ENCODE peak calls at places on chromosome 19, in nine cellular contexts. One of them, this sample, is unnamed.

GRCh38 chr19:30752201-30752600 is 380.0 kb downstream of the ZNF536 start:
- DNase-seq in heart right ventricle: no peak
- DNase-seq in dorsolateral prefrontal cortex: no peak
- DNase-seq in epithelial cell of esophagus: no peak
- DNase-seq in A549: no peak
- DNase-seq in neural crest cell: no peak
- DNase-seq in stomach: no peak
- DNase-seq in esophagus squamous epithelium: no peak
- DNase-seq in AG09309: no peak
- DNase-seq in this sample: no peak

GRCh38 chr19:38034153-38034835 is 127.3 kb downstream of the SIPA1L3 start:
- DNase-seq in heart right ventricle: no peak
- DNase-seq in dorsolateral prefrontal cortex: no peak
- DNase-seq in epithelial cell of esophagus: no peak
- DNase-seq in A549: no peak
- DNase-seq in neural crest cell: no peak
- DNase-seq in stomach: no peak
- DNase-seq in esophagus squamous epithelium: no peak
- DNase-seq in AG09309: no peak
- DNase-seq in this sample: no peak

GRCh38 chr19:29634731-29635130 is 28.6 kb downstream of the POP4 start:
- DNase-seq in heart right ventricle: no peak
- DNase-seq in dorsolateral prefrontal cortex: no peak
- DNase-seq in epithelial cell of esophagus: no peak
- DNase-seq in A549: no peak
- DNase-seq in neural crest cell: no peak
- DNase-seq in stomach: no peak
- DNase-seq in esophagus squamous epithelium: no peak
- DNase-seq in AG09309: no peak
- DNase-seq in this sample: no peak

GRCh38 chr19:37537391-37537947 is 30.7 kb downstream of the ZNF793 start:
- DNase-seq in heart right ventricle: no peak
- DNase-seq in dorsolateral prefrontal cortex: no peak
- DNase-seq in epithelial cell of esophagus: no peak
- DNase-seq in A549: no peak
- DNase-seq in neural crest cell: no peak
- DNase-seq in stomach: no peak
- DNase-seq in esophagus squamous epithelium: no peak
- DNase-seq in AG09309: no peak
- DNase-seq in this sample: no peak

GRCh38 chr19:18232540-18233223 is 6.4 kb upstream of the PDE4C start:
- DNase-seq in heart right ventricle: no peak
- DNase-seq in dorsolateral prefrontal cortex: peak
- DNase-seq in epithelial cell of esophagus: peak
- DNase-seq in A549: peak
- DNase-seq in neural crest cell: no peak
- DNase-seq in stomach: no peak
- DNase-seq in esophagus squamous epithelium: no peak
- DNase-seq in AG09309: no peak
- DNase-seq in this sample: no peak

GRCh38 chr19:11405846-11406643 is 13.1 kb downstream of the RGL3 start:
- DNase-seq in heart right ventricle: no peak
- DNase-seq in dorsolateral prefrontal cortex: no peak
- DNase-seq in epithelial cell of esophagus: no peak
- DNase-seq in A549: no peak
- DNase-seq in neural crest cell: no peak
- DNase-seq in stomach: no peak
- DNase-seq in esophagus squamous epithelium: no peak
- DNase-seq in AG09309: no peak
- DNase-seq in this sample: no peak

GRCh38 chr19:48746738-48747575 is at the start of gene IZUMO1:
- DNase-seq in heart right ventricle: peak
- DNase-seq in dorsolateral prefrontal cortex: peak
- DNase-seq in epithelial cell of esophagus: peak
- DNase-seq in A549: peak
- DNase-seq in neural crest cell: peak
- DNase-seq in stomach: peak
- DNase-seq in esophagus squamous epithelium: no peak
- DNase-seq in AG09309: no peak
- DNase-seq in this sample: peak

GRCh38 chr19:27901078-27901477 is 1311.9 kb downstream of the UQCRFS1 start:
- DNase-seq in heart right ventricle: no peak
- DNase-seq in dorsolateral prefrontal cortex: no peak
- DNase-seq in epithelial cell of esophagus: no peak
- DNase-seq in A549: no peak
- DNase-seq in neural crest cell: no peak
- DNase-seq in stomach: no peak
- DNase-seq in esophagus squamous epithelium: no peak
- DNase-seq in AG09309: no peak
- DNase-seq in this sample: no peak

GRCh38 chr19:58386166-58386575 is 898 bp upstream of the RPS5 start:
- DNase-seq in heart right ventricle: no peak
- DNase-seq in dorsolateral prefrontal cortex: no peak
- DNase-seq in epithelial cell of esophagus: no peak
- DNase-seq in A549: no peak
- DNase-seq in neural crest cell: no peak
- DNase-seq in stomach: no peak
- DNase-seq in esophagus squamous epithelium: no peak
- DNase-seq in AG09309: no peak
- DNase-seq in this sample: no peak

GRCh38 chr19:35247526-35248309 is 1.1 kb upstream of the LSR start:
- DNase-seq in heart right ventricle: peak
- DNase-seq in dorsolateral prefrontal cortex: no peak
- DNase-seq in epithelial cell of esophagus: peak
- DNase-seq in A549: peak
- DNase-seq in neural crest cell: no peak
- DNase-seq in stomach: peak
- DNase-seq in esophagus squamous epithelium: no peak
- DNase-seq in AG09309: no peak
- DNase-seq in this sample: peak

GRCh38 chr19:35295792-35296462 is 4.0 kb downstream of the MAG start:
- DNase-seq in heart right ventricle: no peak
- DNase-seq in dorsolateral prefrontal cortex: no peak
- DNase-seq in epithelial cell of esophagus: no peak
- DNase-seq in A549: no peak
- DNase-seq in neural crest cell: no peak
- DNase-seq in stomach: no peak
- DNase-seq in esophagus squamous epithelium: no peak
- DNase-seq in AG09309: no peak
- DNase-seq in this sample: no peak

GRCh38 chr19:38629568-38629967 is 10.6 kb downstream of the EIF3K start:
- DNase-seq in heart right ventricle: no peak
- DNase-seq in dorsolateral prefrontal cortex: no peak
- DNase-seq in epithelial cell of esophagus: no peak
- DNase-seq in A549: no peak
- DNase-seq in neural crest cell: no peak
- DNase-seq in stomach: no peak
- DNase-seq in esophagus squamous epithelium: no peak
- DNase-seq in AG09309: no peak
- DNase-seq in this sample: no peak

GRCh38 chr19:41740415-41741243 is 14.7 kb upstream of the CEACAM6 start:
- DNase-seq in heart right ventricle: no peak
- DNase-seq in dorsolateral prefrontal cortex: no peak
- DNase-seq in epithelial cell of esophagus: peak
- DNase-seq in A549: no peak
- DNase-seq in neural crest cell: no peak
- DNase-seq in stomach: no peak
- DNase-seq in esophagus squamous epithelium: no peak
- DNase-seq in AG09309: no peak
- DNase-seq in this sample: no peak

GRCh38 chr19:34731019-34731829 is 2.8 kb upstream of the ZNF181 start:
- DNase-seq in heart right ventricle: no peak
- DNase-seq in dorsolateral prefrontal cortex: no peak
- DNase-seq in epithelial cell of esophagus: no peak
- DNase-seq in A549: no peak
- DNase-seq in neural crest cell: no peak
- DNase-seq in stomach: no peak
- DNase-seq in esophagus squamous epithelium: no peak
- DNase-seq in AG09309: no peak
- DNase-seq in this sample: no peak

GRCh38 chr19:5292453-5292842 is 48.2 kb downstream of the PTPRS start:
- DNase-seq in heart right ventricle: no peak
- DNase-seq in dorsolateral prefrontal cortex: no peak
- DNase-seq in epithelial cell of esophagus: no peak
- DNase-seq in A549: no peak
- DNase-seq in neural crest cell: no peak
- DNase-seq in stomach: peak
- DNase-seq in esophagus squamous epithelium: no peak
- DNase-seq in AG09309: no peak
- DNase-seq in this sample: no peak

GRCh38 chr19:7177926-7178325 is 108.4 kb downstream of the ZNF557 start:
- DNase-seq in heart right ventricle: no peak
- DNase-seq in dorsolateral prefrontal cortex: no peak
- DNase-seq in epithelial cell of esophagus: no peak
- DNase-seq in A549: no peak
- DNase-seq in neural crest cell: no peak
- DNase-seq in stomach: no peak
- DNase-seq in esophagus squamous epithelium: no peak
- DNase-seq in AG09309: no peak
- DNase-seq in this sample: no peak

GRCh38 chr19:40603071-40603718 is 2.0 kb downstream of the LTBP4 start:
- DNase-seq in heart right ventricle: no peak
- DNase-seq in dorsolateral prefrontal cortex: no peak
- DNase-seq in epithelial cell of esophagus: peak
- DNase-seq in A549: peak
- DNase-seq in neural crest cell: no peak
- DNase-seq in stomach: no peak
- DNase-seq in esophagus squamous epithelium: no peak
- DNase-seq in AG09309: no peak
- DNase-seq in this sample: no peak

GRCh38 chr19:13861714-13862531 is 15.0 kb upstream of the NANOS3 start:
- DNase-seq in heart right ventricle: peak
- DNase-seq in dorsolateral prefrontal cortex: peak
- DNase-seq in epithelial cell of esophagus: peak
- DNase-seq in A549: peak
- DNase-seq in neural crest cell: peak
- DNase-seq in stomach: peak
- DNase-seq in esophagus squamous epithelium: no peak
- DNase-seq in AG09309: no peak
- DNase-seq in this sample: peak

GRCh38 chr19:48596679-48597465 is 9.7 kb upstream of the SPACA4 start:
- DNase-seq in heart right ventricle: no peak
- DNase-seq in dorsolateral prefrontal cortex: no peak
- DNase-seq in epithelial cell of esophagus: no peak
- DNase-seq in A549: no peak
- DNase-seq in neural crest cell: no peak
- DNase-seq in stomach: no peak
- DNase-seq in esophagus squamous epithelium: no peak
- DNase-seq in AG09309: no peak
- DNase-seq in this sample: no peak

GRCh38 chr19:15195381-15195964 is 5.3 kb downstream of the NOTCH3 start:
- DNase-seq in heart right ventricle: peak
- DNase-seq in dorsolateral prefrontal cortex: no peak
- DNase-seq in epithelial cell of esophagus: peak
- DNase-seq in A549: no peak
- DNase-seq in neural crest cell: peak
- DNase-seq in stomach: peak
- DNase-seq in esophagus squamous epithelium: no peak
- DNase-seq in AG09309: peak
- DNase-seq in this sample: peak
- TF ChIP-seq CTCF in heart right ventricle: peak
- TF ChIP-seq CTCF in dorsolateral prefrontal cortex: no peak
- TF ChIP-seq CTCF in epithelial cell of esophagus: no peak
- TF ChIP-seq CTCF in A549: no peak
- TF ChIP-seq CTCF in neural crest cell: peak
- TF ChIP-seq CTCF in stomach: no peak
- TF ChIP-seq CTCF in esophagus squamous epithelium: peak
- TF ChIP-seq CTCF in AG09309: peak
- TF ChIP-seq CTCF in this sample: peak

DNA sequence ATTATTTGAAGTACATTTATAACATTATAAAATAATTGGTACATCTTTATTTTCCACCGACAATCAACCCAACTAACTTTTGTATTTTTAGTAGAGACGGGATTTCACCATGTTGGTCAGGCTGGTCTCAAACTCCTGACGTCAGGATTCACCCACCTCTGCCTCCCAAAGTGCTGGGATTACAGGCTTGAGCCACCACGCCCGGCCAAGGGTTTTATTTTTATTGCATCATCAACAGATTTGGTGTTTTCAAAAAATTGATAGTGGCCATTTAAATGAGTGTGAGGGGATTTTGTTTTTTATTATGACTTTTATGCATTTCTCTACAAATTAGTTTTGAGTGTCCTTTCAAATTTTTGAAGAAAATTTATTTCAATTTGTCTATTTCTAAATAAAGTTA is 10.6 kb downstream of the ZNF726 start:
- DNase-seq in heart right ventricle: no peak
- DNase-seq in dorsolateral prefrontal cortex: no peak
- DNase-seq in epithelial cell of esophagus: no peak
- DNase-seq in A549: no peak
- DNase-seq in neural crest cell: no peak
- DNase-seq in stomach: no peak
- DNase-seq in esophagus squamous epithelium: no peak
- DNase-seq in AG09309: no peak
- DNase-seq in this sample: no peak
- TF ChIP-seq CTCF in heart right ventricle: no peak
- TF ChIP-seq CTCF in dorsolateral prefrontal cortex: no peak
- TF ChIP-seq CTCF in epithelial cell of esophagus: no peak
- TF ChIP-seq CTCF in A549: no peak
- TF ChIP-seq CTCF in neural crest cell: no peak
- TF ChIP-seq CTCF in stomach: no peak
- TF ChIP-seq CTCF in esophagus squamous epithelium: no peak
- TF ChIP-seq CTCF in AG09309: no peak
- TF ChIP-seq CTCF in this sample: no peak

DNA sequence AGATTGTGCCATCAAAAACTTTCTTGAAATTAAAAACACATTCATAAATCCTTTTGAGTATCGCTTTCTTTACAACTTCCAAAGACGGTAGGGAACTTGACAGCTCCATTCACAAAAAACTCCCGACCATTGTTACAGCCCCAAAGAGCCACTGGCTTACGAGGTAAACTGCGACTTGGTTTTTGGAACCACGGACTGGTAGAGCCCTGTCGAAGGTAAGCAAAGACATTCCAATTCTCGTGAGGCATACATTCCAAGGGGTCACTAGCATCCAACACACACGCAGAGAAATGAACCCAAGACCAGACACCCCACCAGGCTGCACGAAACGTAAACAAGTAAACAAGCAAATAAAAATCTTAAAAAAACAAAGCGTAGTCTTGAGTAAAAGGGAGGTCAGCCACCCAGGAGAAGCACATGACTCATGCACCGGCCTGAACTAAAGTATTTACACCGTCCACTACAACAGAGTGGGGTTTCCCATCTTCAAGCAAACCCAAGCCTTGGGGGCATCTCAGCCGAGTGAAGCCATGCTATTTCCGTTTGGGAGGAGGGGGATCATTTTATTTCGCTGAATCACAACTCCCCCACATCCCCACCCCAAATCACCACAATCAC is 1.4 kb downstream of the BRD4 start:
- DNase-seq in heart right ventricle: no peak
- DNase-seq in dorsolateral prefrontal cortex: no peak
- DNase-seq in epithelial cell of esophagus: peak
- DNase-seq in A549: peak
- DNase-seq in neural crest cell: no peak
- DNase-seq in stomach: no peak
- DNase-seq in esophagus squamous epithelium: no peak
- DNase-seq in AG09309: peak
- DNase-seq in this sample: no peak
- TF ChIP-seq CTCF in heart right ventricle: no peak
- TF ChIP-seq CTCF in dorsolateral prefrontal cortex: no peak
- TF ChIP-seq CTCF in epithelial cell of esophagus: no peak
- TF ChIP-seq CTCF in A549: no peak
- TF ChIP-seq CTCF in neural crest cell: no peak
- TF ChIP-seq CTCF in stomach: no peak
- TF ChIP-seq CTCF in esophagus squamous epithelium: no peak
- TF ChIP-seq CTCF in AG09309: no peak
- TF ChIP-seq CTCF in this sample: no peak

GRCh38 chr19:45405435-45406164 is 731 bp upstream of the PPP1R13L start:
- DNase-seq in heart right ventricle: peak
- DNase-seq in dorsolateral prefrontal cortex: peak
- DNase-seq in epithelial cell of esophagus: peak
- DNase-seq in A549: peak
- DNase-seq in neural crest cell: peak
- DNase-seq in stomach: peak
- DNase-seq in esophagus squamous epithelium: no peak
- DNase-seq in AG09309: peak
- DNase-seq in this sample: peak
- TF ChIP-seq CTCF in heart right ventricle: no peak
- TF ChIP-seq CTCF in dorsolateral prefrontal cortex: no peak
- TF ChIP-seq CTCF in epithelial cell of esophagus: no peak
- TF ChIP-seq CTCF in A549: no peak
- TF ChIP-seq CTCF in neural crest cell: no peak
- TF ChIP-seq CTCF in stomach: no peak
- TF ChIP-seq CTCF in esophagus squamous epithelium: no peak
- TF ChIP-seq CTCF in AG09309: no peak
- TF ChIP-seq CTCF in this sample: no peak

This sample was measured in progenitor cell of endocrine pancreas.